ENCODE peak calls at places on chromosomes 11 and 22, in seven cellular contexts. O is GM18507, D is sigmoid colon, I is A172, Z is pulmonary artery endothelial cell, R is fibroblast of the aortic adventitia, V is activated T-helper 1 cell treated with Interleukin-2 at 50 U/mL for 16 hours. J is an unnamed sample.

GRCh38 chr11:110296226-110297081 is at the start of gene RDX:
- DNase-seq in O (peak), D (peak), I (peak), Z (peak), R (peak), V (peak), J (peak)

GRCh38 chr11:120867024-120867423 is 156.9 kb upstream of the TBCEL start:
- DNase-seq in O (no peak), D (no peak), I (no peak), Z (no peak), R (no peak), V (no peak), J (no peak)

GRCh38 chr22:39699631-39700348 is 129.2 kb downstream of the CACNA1I start:
- DNase-seq in O (no peak), D (no peak), I (no peak), Z (no peak), R (no peak), V (no peak), J (no peak)

GRCh38 chr22:38295863-38296262 is 21.4 kb downstream of the CSNK1E start:
- DNase-seq in O (no peak), D (no peak), I (no peak), Z (no peak), R (no peak), V (no peak), J (no peak)

GRCh38 chr22:21762712-21763581 is 27.4 kb upstream of the YPEL1 start:
- DNase-seq in O (peak), D (no peak), I (no peak), Z (no peak), R (no peak), V (no peak), J (no peak)

GRCh38 chr11:486189-486588 is 20.9 kb downstream of the RNH1 start:
- DNase-seq in O (no peak), D (no peak), I (no peak), Z (no peak), R (no peak), V (no peak), J (no peak)

GRCh38 chr11:110069158-110069737 is 23.9 kb upstream of the ZC3H12C start:
- DNase-seq in O (no peak), D (peak), I (peak), Z (peak), R (peak), V (no peak), J (no peak)

GRCh38 chr11:84249344-84250135 is 963.4 kb upstream of the CCDC90B start:
- DNase-seq in O (no peak), D (no peak), I (peak), Z (no peak), R (peak), V (no peak), J (no peak)

GRCh38 chr11:5994791-5995190 is 8.0 kb upstream of the OR52L1 start:
- DNase-seq in O (no peak), D (no peak), I (no peak), Z (no peak), R (no peak), V (no peak), J (no peak)

GRCh38 chr11:1157645-1158591 is at the start of gene MUC5AC:
- DNase-seq in O (no peak), D (no peak), I (no peak), Z (no peak), R (no peak), V (no peak), J (peak)

GRCh38 chr11:16226245-16226644 is 130.1 kb downstream of the SOX6 start:
- DNase-seq in O (no peak), D (peak), I (no peak), Z (peak), R (no peak), V (no peak), J (peak)

GRCh38 chr11:204587-205109 is 2.6 kb downstream of the BET1L start:
- DNase-seq in O (no peak), D (peak), I (no peak), Z (no peak), R (no peak), V (no peak), J (no peak)

GRCh38 chr11:121446752-121447156 is 5.4 kb upstream of the SORL1 start:
- DNase-seq in O (no peak), D (no peak), I (no peak), Z (no peak), R (peak), V (no peak), J (no peak)

GRCh38 chr11:1099519-1100355 is 25.1 kb downstream of the MUC2 start:
- DNase-seq in O (no peak), D (no peak), I (no peak), Z (no peak), R (no peak), V (no peak), J (no peak)

GRCh38 chr22:17633217-17633997 is 4.9 kb upstream of the ATP6V1E1 start:
- DNase-seq in O (no peak), D (no peak), I (peak), Z (no peak), R (peak), V (no peak), J (peak)

GRCh38 chr11:14906614-14907392 is 14.8 kb upstream of the CYP2R1 start:
- DNase-seq in O (no peak), D (no peak), I (no peak), Z (no peak), R (no peak), V (no peak), J (no peak)

GRCh38 chr22:30785527-30785926 is 90.9 kb downstream of the OSBP2 start:
- DNase-seq in O (no peak), D (no peak), I (no peak), Z (no peak), R (no peak), V (no peak), J (no peak)

GRCh38 chr11:110034816-110035215 is 58.4 kb upstream of the ZC3H12C start:
- DNase-seq in O (no peak), D (no peak), I (no peak), Z (no peak), R (no peak), V (no peak), J (no peak)

GRCh38 chr11:64161037-64161436 is 4.9 kb downstream of the MACROD1 start:
- DNase-seq in O (no peak), D (no peak), I (no peak), Z (no peak), R (no peak), V (no peak), J (no peak)

GRCh38 chr11:128548655-128549255 is 38.6 kb downstream of the ETS1 start:
- DNase-seq in O (no peak), D (peak), I (no peak), Z (peak), R (no peak), V (no peak), J (no peak)

GRCh38 chr11:32438883-32439487 is 3.6 kb upstream of the WT1 start:
- DNase-seq in O (no peak), D (no peak), I (no peak), Z (no peak), R (no peak), V (no peak), J (no peak)

GRCh38 chr22:43796567-43796966 is 15.5 kb downstream of the EFCAB6 start:
- DNase-seq in O (no peak), D (no peak), I (no peak), Z (no peak), R (peak), V (no peak), J (no peak)

GRCh38 chr11:102462610-102463009 is 10.0 kb upstream of the TMEM123 start:
- DNase-seq in O (no peak), D (no peak), I (no peak), Z (no peak), R (no peak), V (no peak), J (no peak)

GRCh38 chr11:44445500-44446340 is 119.7 kb upstream of the CD82 start:
- DNase-seq in O (no peak), D (no peak), I (peak), Z (no peak), R (no peak), V (no peak), J (peak)

GRCh38 chr11:119023741-119024140 is 5.2 kb downstream of the TRAPPC4 start:
- DNase-seq in O (no peak), D (no peak), I (peak), Z (no peak), R (peak), V (no peak), J (no peak)

GRCh38 chr11:70811915-70812314 is 413.6 kb downstream of the CTTN start:
- DNase-seq in O (no peak), D (no peak), I (no peak), Z (no peak), R (no peak), V (no peak), J (no peak)

GRCh38 chr22:19808873-19809478 is 45.7 kb downstream of the GNB1L start:
- DNase-seq in O (no peak), D (no peak), I (no peak), Z (no peak), R (no peak), V (no peak), J (no peak)

GRCh38 chr11:113730887-113731726 is 25.0 kb upstream of the TMPRSS5 start:
- DNase-seq in O (no peak), D (no peak), I (peak), Z (peak), R (peak), V (no peak), J (peak)

GRCh38 chr11:65945430-65945911 is at the start of gene TSGA10IP:
- DNase-seq in O (no peak), D (no peak), I (no peak), Z (no peak), R (no peak), V (no peak), J (no peak)

GRCh38 chr11:88281317-88281712 is 56.2 kb downstream of the CTSC start:
- DNase-seq in O (no peak), D (no peak), I (no peak), Z (no peak), R (peak), V (no peak), J (peak)

GRCh38 chr11:65502852-65503603 is 4.2 kb downstream of the MALAT1 start:
- DNase-seq in O (no peak), D (peak), I (peak), Z (no peak), R (peak), V (no peak), J (no peak)

GRCh38 chr11:48078661-48079060 is 98.3 kb downstream of the PTPRJ start:
- DNase-seq in O (no peak), D (no peak), I (no peak), Z (no peak), R (peak), V (no peak), J (no peak)

GRCh38 chr11:103625624-103625965 is 410.8 kb upstream of the DDI1 start:
- DNase-seq in O (no peak), D (no peak), I (no peak), Z (no peak), R (no peak), V (no peak), J (no peak)

J was measured in Calu3.